ENCODE peak calls at places on chromosomes 2 and 18, in eight cellular contexts. M is SJCRH30; Y is NCI-H2029 treated with DMSO at 0.1 percent for 48 hours; R is stimulated activated CD8-positive, alpha-beta memory T cell treated with anti-CD3 and anti-CD28 coated beads, Interleukin-4, amount 100 ng/mL, for 1 hour; F is GOT3; X is NCI-H2171 treated with DMSO at 0.1 percent for 48 hours; B is left colon; L is uterus. O is an unnamed sample.

GRCh38 chr18:52312321-52312720 is 27.7 kb upstream of the DCC start:
- DNase-seq in Y (peak; percentile 83), M (peak; percentile 29), F (no peak), X (peak; percentile 23), L (no peak), B (no peak), R (no peak), O (no peak)

GRCh38 chr2:23618696-23619530 is 233.9 kb downstream of the KLHL29 start:
- DNase-seq in L (no peak), F (no peak), M (peak; percentile 58), R (no peak), Y (no peak), B (no peak), X (peak; percentile 51), O (no peak)

GRCh38 chr2:133576714-133577113 is 8.5 kb upstream of the NCKAP5 start:
- DNase-seq in X (no peak), R (no peak), Y (no peak), L (no peak), B (no peak), F (no peak), M (no peak), O (no peak)

GRCh38 chr2:187775651-187776050 is 221.4 kb upstream of the TFPI start:
- DNase-seq in X (no peak), Y (no peak), B (no peak), M (no peak), L (no peak), R (no peak), F (no peak), O (no peak)

GRCh38 chr2:170362895-170363582 is 185.1 kb downstream of the MYO3B start:
- DNase-seq in X (no peak), F (peak; percentile 30), L (no peak), B (no peak), R (no peak), M (no peak), Y (no peak), O (no peak)

GRCh38 chr2:72130671-72131360 is 16.8 kb downstream of the CYP26B1 start:
- DNase-seq in Y (no peak), B (peak; percentile 6), M (peak; percentile 84), R (no peak), L (peak; percentile 1), F (no peak), X (no peak), O (no peak)

GRCh38 chr18:26863122-26863879 is 2.2 kb downstream of the AQP4 start:
- DNase-seq in M (no peak), F (no peak), R (no peak), L (no peak), X (peak; percentile 89), B (peak; percentile 67), Y (no peak), O (no peak)

GRCh38 chr18:55234366-55235093 is 275.3 kb upstream of the CCDC68 start:
- DNase-seq in R (peak; percentile 20), B (peak; percentile 51), M (peak; percentile 79), Y (peak; percentile 51), F (peak; percentile 0), X (peak; percentile 99), L (peak; percentile 84), O (peak; percentile 24)

GRCh38 chr2:97360202-97360601 is 229.5 kb downstream of the ANKRD36B start:
- DNase-seq in M (no peak), B (no peak), X (no peak), R (no peak), Y (no peak), L (no peak), F (no peak), O (no peak)

GRCh38 chr2:62722679-62723078 is 17.2 kb downstream of the EHBP1 start:
- DNase-seq in Y (no peak), X (no peak), R (no peak), F (no peak), M (no peak), B (no peak), L (no peak), O (no peak)

GRCh38 chr18:70503060-70503459 is 214.2 kb downstream of the SOCS6 start:
- DNase-seq in X (no peak), B (no peak), L (no peak), Y (no peak), M (no peak), F (no peak), R (no peak), O (no peak)

GRCh38 chr2:71606244-71606643 is 152.9 kb downstream of the DYSF start:
- DNase-seq in L (peak; percentile 3), X (no peak), B (peak; percentile 8), R (no peak), Y (no peak), F (no peak), M (no peak), O (no peak)

GRCh38 chr2:236833501-236834186 is 252.0 kb upstream of the COPS8 start:
- DNase-seq in R (no peak), X (no peak), Y (no peak), F (no peak), B (no peak), L (no peak), M (peak; percentile 28), O (no peak)

GRCh38 chr18:21458322-21458721 is 142.2 kb downstream of the ESCO1 start:
- DNase-seq in X (no peak), R (no peak), L (no peak), B (no peak), Y (no peak), M (no peak), F (no peak), O (no peak)

GRCh38 chr2:116510117-116510671 is 1304.3 kb upstream of the DDX18 start:
- DNase-seq in R (no peak), L (no peak), M (peak; percentile 63), X (peak; percentile 22), F (no peak), Y (peak; percentile 15), B (no peak), O (no peak)

GRCh38 chr2:177998006-177998405 is 74.6 kb downstream of the PDE11A start:
- DNase-seq in Y (no peak), X (no peak), B (no peak), M (no peak), F (no peak), R (no peak), L (no peak), O (no peak)

GRCh38 chr2:201821080-201821479 is 14.7 kb downstream of the CDK15 start:
- DNase-seq in B (no peak), M (peak; percentile 10), Y (peak; percentile 4), X (peak; percentile 98), L (no peak), F (no peak), R (no peak), O (no peak)

GRCh38 chr2:24903527-24904103 is 16.4 kb downstream of the ADCY3 start:
- DNase-seq in B (no peak), F (no peak), R (no peak), X (no peak), L (no peak), M (no peak), Y (no peak), O (no peak)

GRCh38 chr2:240567872-240568677 is at the start of gene RNPEPL1:
- DNase-seq in Y (no peak), R (no peak), L (peak; percentile 28), X (peak; percentile 21), M (peak; percentile 47), B (peak; percentile 43), F (no peak), O (no peak)

GRCh38 chr2:145623136-145623535 is 1103.2 kb upstream of the ZEB2 start:
- DNase-seq in B (no peak), L (no peak), X (no peak), M (no peak), R (no peak), F (no peak), Y (no peak), O (no peak)

GRCh38 chr2:100893753-100894530 is 74.0 kb downstream of the NPAS2 start:
- DNase-seq in F (no peak), R (no peak), M (no peak), X (no peak), B (no peak), Y (no peak), L (no peak), O (no peak)

GRCh38 chr2:45119855-45120254 is 110.6 kb upstream of the SIX2 start:
- DNase-seq in X (no peak), F (no peak), M (no peak), B (no peak), L (no peak), R (no peak), Y (no peak), O (peak; percentile 19)

GRCh38 chr18:61998957-61999356 is 106.2 kb upstream of the RNF152 start:
- DNase-seq in X (no peak), R (no peak), F (no peak), B (no peak), L (no peak), M (peak; percentile 77), Y (no peak), O (peak; percentile 10)

GRCh38 chr2:239778042-239778811 is 246.9 kb downstream of the NDUFA10 start:
- DNase-seq in M (peak; percentile 86), R (no peak), L (no peak), Y (no peak), X (peak; percentile 26), F (no peak), B (peak; percentile 22), O (no peak)

GRCh38 chr2:168482245-168482644 is 26.2 kb downstream of the CERS6 start:
- DNase-seq in F (no peak), B (no peak), M (no peak), L (no peak), Y (no peak), R (no peak), X (no peak), O (no peak)

GRCh38 chr2:9355270-9355669 is 68.1 kb downstream of the ITGB1BP1 start:
- DNase-seq in X (no peak), Y (no peak), M (no peak), R (no peak), B (no peak), L (no peak), F (no peak), O (no peak)